ENCODE peak calls at places on chromosomes 2 and 18, in six cellular contexts. H is NCI-H1105, A is C1 segment of cervical spinal cord, B is adrenal gland, O is ELR, Y is lower leg skin. N is an unnamed sample.

GRCh38 chr2:184644685-184645084 is 46.4 kb downstream of the ZNF804A start:
- DNase-seq in A (no peak), B (no peak), H (no peak), Y (no peak), O (peak), N (no peak)

GRCh38 chr2:55175254-55176093 is 56.6 kb downstream of the CLHC1 start:
- DNase-seq in H (no peak), B (no peak), O (peak), Y (no peak), A (no peak), N (no peak)

GRCh38 chr2:233983445-233983844 is 66.3 kb downstream of the TRPM8 start:
- DNase-seq in B (no peak), H (no peak), O (no peak), Y (no peak), A (no peak), N (no peak)

GRCh38 chr18:23784811-23785245 is 95.6 kb downstream of the LAMA3 start:
- DNase-seq in H (no peak), A (no peak), Y (no peak), B (no peak), O (peak), N (no peak)

GRCh38 chr18:34787931-34788532 is 77.9 kb downstream of the DTNA start:
- DNase-seq in B (peak), O (peak), A (no peak), H (peak), Y (peak), N (no peak)

GRCh38 chr2:21821697-21822227 is 698.0 kb downstream of the TDRD15 start:
- DNase-seq in A (no peak), Y (no peak), O (no peak), B (no peak), H (no peak), N (no peak)

GRCh38 chr2:108447947-108448677 is 894 bp upstream of the GCC2 start:
- DNase-seq in O (no peak), Y (no peak), H (no peak), A (no peak), B (no peak), N (no peak)

GRCh38 chr2:60556998-60557955 is 3.8 kb upstream of the BCL11A start:
- DNase-seq in Y (no peak), H (no peak), A (no peak), O (no peak), B (no peak), N (no peak)

GRCh38 chr2:162824319-162824718 is 14.2 kb downstream of the KCNH7 start:
- DNase-seq in H (peak), O (no peak), Y (no peak), A (no peak), B (no peak), N (no peak)

GRCh38 chr2:241702155-241702404 is 241 bp downstream of the ING5 start:
- DNase-seq in B (no peak), A (no peak), O (peak), Y (no peak), H (peak), N (no peak)

GRCh38 chr2:41710944-41711343 is 336.9 kb upstream of the PKDCC start:
- DNase-seq in A (no peak), H (no peak), Y (no peak), O (peak), B (no peak), N (no peak)

GRCh38 chr2:127080941-127081769 is 25.8 kb downstream of the BIN1 start:
- DNase-seq in A (no peak), B (peak), O (no peak), H (no peak), Y (no peak), N (no peak)

N was measured in tibial artery.